ENCODE peak calls at places on chromosomes 5 and 9, in five cellular contexts. One of them, this sample, is unnamed.

GRCh38 chr9:15824310-15824709 is 271.5 kb downstream of the CCDC171 start:
- DNase-seq in H1: no peak
- DNase-seq in H9: no peak
- DNase-seq in neuronal stem cell: no peak
- DNase-seq in trophoblast cell: no peak
- DNase-seq in this sample: peak

GRCh38 chr5:62786099-62786498 is 207.5 kb downstream of the LRRC70 start:
- DNase-seq in H9: no peak
- DNase-seq in H1: no peak
- DNase-seq in trophoblast cell: no peak
- DNase-seq in neuronal stem cell: no peak
- DNase-seq in this sample: no peak

GRCh38 chr5:150500905-150501304 is 7.0 kb upstream of the NDST1 start:
- DNase-seq in H1: no peak
- DNase-seq in H9: no peak
- DNase-seq in neuronal stem cell: no peak
- DNase-seq in trophoblast cell: peak
- DNase-seq in this sample: no peak

GRCh38 chr5:119289413-119289812 is 66.4 kb upstream of the TNFAIP8 start:
- DNase-seq in H1: no peak
- DNase-seq in trophoblast cell: no peak
- DNase-seq in H9: no peak
- DNase-seq in neuronal stem cell: no peak
- DNase-seq in this sample: no peak

GRCh38 chr5:74382864-74383618 is 257.5 kb downstream of the ENC1 start:
- DNase-seq in neuronal stem cell: no peak
- DNase-seq in H9: no peak
- DNase-seq in H1: no peak
- DNase-seq in trophoblast cell: peak
- DNase-seq in this sample: peak

GRCh38 chr5:76325876-76326491 is 77.1 kb upstream of the IQGAP2 start:
- DNase-seq in H1: no peak
- DNase-seq in neuronal stem cell: no peak
- DNase-seq in H9: no peak
- DNase-seq in trophoblast cell: no peak
- DNase-seq in this sample: no peak

GRCh38 chr5:172235132-172235780 is 41.3 kb downstream of the EFCAB9 start:
- DNase-seq in H1: no peak
- DNase-seq in H9: no peak
- DNase-seq in neuronal stem cell: no peak
- DNase-seq in trophoblast cell: no peak
- DNase-seq in this sample: no peak

GRCh38 chr5:155027993-155028629 is 14.6 kb downstream of the KIF4B start:
- DNase-seq in H1: no peak
- DNase-seq in trophoblast cell: no peak
- DNase-seq in H9: no peak
- DNase-seq in neuronal stem cell: no peak
- DNase-seq in this sample: no peak

GRCh38 chr9:34985311-34985899 is 4.1 kb upstream of the DNAJB5 start:
- DNase-seq in H1: peak
- DNase-seq in neuronal stem cell: peak
- DNase-seq in H9: peak
- DNase-seq in trophoblast cell: peak
- DNase-seq in this sample: peak

GRCh38 chr9:122346478-122347347 is 24.1 kb upstream of the PTGS1 start:
- DNase-seq in trophoblast cell: peak
- DNase-seq in neuronal stem cell: no peak
- DNase-seq in H1: peak
- DNase-seq in H9: peak
- DNase-seq in this sample: peak

GRCh38 chr5:54324651-54325271 is 14.4 kb upstream of the ARL15 start:
- DNase-seq in H1: no peak
- DNase-seq in H9: no peak
- DNase-seq in neuronal stem cell: no peak
- DNase-seq in trophoblast cell: no peak
- DNase-seq in this sample: no peak

GRCh38 chr5:35229076-35230042 is 928 bp downstream of the PRLR start:
- DNase-seq in H9: peak
- DNase-seq in trophoblast cell: peak
- DNase-seq in neuronal stem cell: peak
- DNase-seq in H1: peak
- DNase-seq in this sample: no peak

GRCh38 chr9:98259791-98260190 is 4.3 kb upstream of the TBC1D2 start:
- DNase-seq in H9: no peak
- DNase-seq in neuronal stem cell: no peak
- DNase-seq in trophoblast cell: no peak
- DNase-seq in H1: no peak
- DNase-seq in this sample: no peak

GRCh38 chr9:29213374-29214161 is 1640.3 kb upstream of the C9orf72 start:
- DNase-seq in trophoblast cell: no peak
- DNase-seq in H1: peak
- DNase-seq in H9: peak
- DNase-seq in neuronal stem cell: peak
- DNase-seq in this sample: peak

GRCh38 chr5:74167206-74167929 is 473.2 kb downstream of the ENC1 start:
- DNase-seq in trophoblast cell: no peak
- DNase-seq in H9: no peak
- DNase-seq in H1: no peak
- DNase-seq in neuronal stem cell: no peak
- DNase-seq in this sample: peak

GRCh38 chr9:73805111-73805510 is 653.4 kb downstream of the ANXA1 start:
- DNase-seq in H1: no peak
- DNase-seq in H9: no peak
- DNase-seq in trophoblast cell: peak
- DNase-seq in neuronal stem cell: no peak
- DNase-seq in this sample: peak

GRCh38 chr5:35302544-35302943 is 72.3 kb upstream of the PRLR start:
- DNase-seq in H9: no peak
- DNase-seq in neuronal stem cell: no peak
- DNase-seq in trophoblast cell: no peak
- DNase-seq in H1: no peak
- DNase-seq in this sample: no peak

GRCh38 chr9:130254753-130255637 is 10.6 kb upstream of the HMCN2 start:
- DNase-seq in H9: no peak
- DNase-seq in neuronal stem cell: no peak
- DNase-seq in trophoblast cell: no peak
- DNase-seq in H1: no peak
- DNase-seq in this sample: peak

GRCh38 chr9:116774421-116774820 is 87.3 kb downstream of the TRIM32 start:
- DNase-seq in H9: no peak
- DNase-seq in neuronal stem cell: no peak
- DNase-seq in H1: no peak
- DNase-seq in trophoblast cell: no peak
- DNase-seq in this sample: no peak

GRCh38 chr5:33855396-33855795 is 36.4 kb downstream of the ADAMTS12 start:
- DNase-seq in H1: no peak
- DNase-seq in neuronal stem cell: no peak
- DNase-seq in trophoblast cell: no peak
- DNase-seq in H9: no peak
- DNase-seq in this sample: no peak

GRCh38 chr5:119742311-119742710 is 113.0 kb downstream of the FAM170A start:
- DNase-seq in H1: no peak
- DNase-seq in H9: no peak
- DNase-seq in trophoblast cell: no peak
- DNase-seq in neuronal stem cell: no peak
- DNase-seq in this sample: no peak

GRCh38 chr5:102796481-102796880 is 41.4 kb downstream of the PAM start:
- DNase-seq in neuronal stem cell: no peak
- DNase-seq in trophoblast cell: no peak
- DNase-seq in H1: no peak
- DNase-seq in H9: no peak
- DNase-seq in this sample: no peak

GRCh38 chr5:170126626-170127025 is 20.9 kb downstream of the FOXI1 start:
- DNase-seq in H1: no peak
- DNase-seq in neuronal stem cell: no peak
- DNase-seq in H9: no peak
- DNase-seq in trophoblast cell: no peak
- DNase-seq in this sample: no peak

GRCh38 chr5:150633424-150633823 is 7.0 kb upstream of the SYNPO start:
- DNase-seq in H1: no peak
- DNase-seq in H9: no peak
- DNase-seq in trophoblast cell: no peak
- DNase-seq in neuronal stem cell: no peak
- DNase-seq in this sample: no peak

GRCh38 chr9:19148170-19148569 is 20.9 kb upstream of the PLIN2 start:
- DNase-seq in H9: no peak
- DNase-seq in neuronal stem cell: no peak
- DNase-seq in trophoblast cell: no peak
- DNase-seq in H1: no peak
- DNase-seq in this sample: no peak

GRCh38 chr9:68844623-68845612 is 139.9 kb downstream of the PIP5K1B start:
- DNase-seq in H1: peak
- DNase-seq in trophoblast cell: peak
- DNase-seq in H9: peak
- DNase-seq in neuronal stem cell: no peak
- DNase-seq in this sample: peak

GRCh38 chr5:10725636-10726035 is 35.4 kb downstream of the DAP start:
- DNase-seq in trophoblast cell: no peak
- DNase-seq in H1: no peak
- DNase-seq in H9: no peak
- DNase-seq in neuronal stem cell: no peak
- DNase-seq in this sample: no peak

GRCh38 chr5:72523960-72524582 is 16.9 kb upstream of the ZNF366 start:
- DNase-seq in trophoblast cell: peak
- DNase-seq in H1: no peak
- DNase-seq in H9: no peak
- DNase-seq in neuronal stem cell: no peak
- DNase-seq in this sample: peak

GRCh38 chr9:13181652-13182051 is 97.8 kb downstream of the MPDZ start:
- DNase-seq in neuronal stem cell: peak
- DNase-seq in H9: no peak
- DNase-seq in H1: no peak
- DNase-seq in trophoblast cell: peak
- DNase-seq in this sample: peak

GRCh38 chr5:158718738-158719505 is 380.8 kb downstream of the EBF1 start:
- DNase-seq in H1: no peak
- DNase-seq in neuronal stem cell: no peak
- DNase-seq in H9: no peak
- DNase-seq in trophoblast cell: no peak
- DNase-seq in this sample: peak

GRCh38 chr5:76604838-76605237 is 18.4 kb downstream of the F2RL2 start:
- DNase-seq in neuronal stem cell: no peak
- DNase-seq in H9: no peak
- DNase-seq in trophoblast cell: no peak
- DNase-seq in H1: no peak
- DNase-seq in this sample: peak

GRCh38 chr5:177362102-177362868 is 4.6 kb downstream of the RGS14 start:
- DNase-seq in H1: no peak
- DNase-seq in neuronal stem cell: no peak
- DNase-seq in H9: no peak
- DNase-seq in trophoblast cell: no peak
- DNase-seq in this sample: no peak

GRCh38 chr5:140570058-140570457 is 5.4 kb downstream of the SLC35A4 start:
- DNase-seq in neuronal stem cell: no peak
- DNase-seq in trophoblast cell: no peak
- DNase-seq in H9: no peak
- DNase-seq in H1: no peak
- DNase-seq in this sample: no peak

GRCh38 chr5:61346511-61346910 is 14.5 kb downstream of the ZSWIM6 start:
- DNase-seq in H1: no peak
- DNase-seq in H9: no peak
- DNase-seq in neuronal stem cell: no peak
- DNase-seq in trophoblast cell: no peak
- DNase-seq in this sample: peak

GRCh38 chr5:9094582-9094981 is 451.3 kb downstream of the SEMA5A start:
- DNase-seq in H1: no peak
- DNase-seq in H9: no peak
- DNase-seq in neuronal stem cell: no peak
- DNase-seq in trophoblast cell: no peak
- DNase-seq in this sample: no peak

GRCh38 chr9:69582018-69582417 is 90.2 kb downstream of the APBA1 start:
- DNase-seq in H9: no peak
- DNase-seq in H1: no peak
- DNase-seq in trophoblast cell: no peak
- DNase-seq in neuronal stem cell: no peak
- DNase-seq in this sample: no peak

GRCh38 chr5:38387161-38387560 is 128.8 kb downstream of the EGFLAM start:
- DNase-seq in H1: no peak
- DNase-seq in neuronal stem cell: no peak
- DNase-seq in trophoblast cell: no peak
- DNase-seq in H9: no peak
- DNase-seq in this sample: no peak

GRCh38 chr9:87512321-87512720 is 14.7 kb downstream of the DAPK1 start:
- DNase-seq in neuronal stem cell: no peak
- DNase-seq in trophoblast cell: no peak
- DNase-seq in H9: no peak
- DNase-seq in H1: no peak
- DNase-seq in this sample: no peak

GRCh38 chr5:15501057-15501791 is 1.2 kb downstream of the FBXL7 start:
- DNase-seq in trophoblast cell: no peak
- DNase-seq in H9: peak
- DNase-seq in H1: peak
- DNase-seq in neuronal stem cell: peak
- DNase-seq in this sample: peak

GRCh38 chr9:6105738-6106137 is 90.3 kb upstream of the RANBP6 start:
- DNase-seq in H1: no peak
- DNase-seq in H9: no peak
- DNase-seq in trophoblast cell: no peak
- DNase-seq in neuronal stem cell: no peak
- DNase-seq in this sample: no peak
- H2BK12ac ChIP-seq in H1: no peak
- H2BK12ac ChIP-seq in H9: no peak
- H2BK12ac ChIP-seq in trophoblast cell: no peak
- H2BK12ac ChIP-seq in neuronal stem cell: no peak
- H2BK12ac ChIP-seq in this sample: no peak

GRCh38 chr9:5562806-5563416 is 52.6 kb downstream of the PDCD1LG2 start:
- DNase-seq in H1: no peak
- DNase-seq in H9: no peak
- DNase-seq in neuronal stem cell: no peak
- DNase-seq in trophoblast cell: no peak
- DNase-seq in this sample: no peak
- H2BK12ac ChIP-seq in H1: no peak
- H2BK12ac ChIP-seq in H9: no peak
- H2BK12ac ChIP-seq in neuronal stem cell: no peak
- H2BK12ac ChIP-seq in trophoblast cell: no peak
- H2BK12ac ChIP-seq in this sample: no peak

GRCh38 chr9:135931349-135931820 is 24.0 kb upstream of the CAMSAP1 start:
- DNase-seq in H1: no peak
- DNase-seq in neuronal stem cell: no peak
- DNase-seq in trophoblast cell: no peak
- DNase-seq in H9: no peak
- DNase-seq in this sample: no peak
- H2BK12ac ChIP-seq in H1: no peak
- H2BK12ac ChIP-seq in neuronal stem cell: no peak
- H2BK12ac ChIP-seq in trophoblast cell: no peak
- H2BK12ac ChIP-seq in H9: no peak
- H2BK12ac ChIP-seq in this sample: no peak

GRCh38 chr9:113720495-113720894 is 155.6 kb upstream of the ZNF618 start:
- DNase-seq in H1: peak
- DNase-seq in H9: peak
- DNase-seq in neuronal stem cell: no peak
- DNase-seq in trophoblast cell: no peak
- DNase-seq in this sample: no peak
- H2BK12ac ChIP-seq in H1: no peak
- H2BK12ac ChIP-seq in H9: no peak
- H2BK12ac ChIP-seq in neuronal stem cell: no peak
- H2BK12ac ChIP-seq in trophoblast cell: no peak
- H2BK12ac ChIP-seq in this sample: no peak